ENCODE peak calls at places on chromosomes 3 and 15, in nine cellular contexts. E is H9; O is vagina; Y is CD8-positive, alpha-beta T cell; Q is AG09319; W is left ventricle myocardium inferior; K is foreskin fibroblast; L is RWPE1; R is GM13977. S is an unnamed sample.

GRCh38 chr15:101042320-101042719 is 123.2 kb downstream of the LRRK1 start:
- DNase-seq in R (no peak), K (no peak), O (peak), Q (no peak), Y (no peak), L (no peak), W (no peak), E (peak), S (peak)

GRCh38 chr3:112604536-112604935 is 36.4 kb downstream of the CCDC80 start:
- DNase-seq in Y (no peak), O (no peak), Q (peak), E (no peak), L (no peak), W (no peak), K (peak), R (no peak), S (no peak)

GRCh38 chr3:81349941-81350340 is 411.5 kb downstream of the GBE1 start:
- DNase-seq in E (no peak), R (no peak), Q (no peak), W (no peak), O (no peak), K (no peak), Y (no peak), L (no peak), S (no peak)

GRCh38 chr3:63961891-63962290 is 49.7 kb upstream of the SCAANT1 start:
- DNase-seq in R (peak), L (peak), E (no peak), W (no peak), Q (no peak), K (no peak), Y (no peak), O (no peak), S (no peak)

GRCh38 chr15:45187894-45188830 is at the start of gene SHF:
- DNase-seq in R (peak), E (peak), O (no peak), K (no peak), Y (peak), Q (no peak), W (peak), L (peak), S (peak)

GRCh38 chr3:15803913-15804312 is 6.1 kb upstream of the ANKRD28 start:
- DNase-seq in W (no peak), Q (no peak), R (no peak), K (no peak), L (no peak), E (no peak), Y (no peak), O (no peak), S (no peak)

GRCh38 chr3:21859124-21859781 is 108.2 kb upstream of the ZNF385D start:
- DNase-seq in R (no peak), E (no peak), Q (no peak), W (no peak), L (no peak), K (no peak), O (no peak), Y (no peak), S (no peak)

GRCh38 chr15:81091889-81092558 is 42.0 kb upstream of the CFAP161 start:
- DNase-seq in R (no peak), K (peak), Q (peak), E (no peak), O (no peak), W (no peak), L (peak), Y (no peak), S (no peak)

GRCh38 chr3:137263982-137264777 is 306.4 kb downstream of the IL20RB start:
- DNase-seq in O (no peak), R (no peak), W (peak), Y (no peak), L (no peak), K (no peak), E (no peak), Q (no peak), S (no peak)

GRCh38 chr3:12782172-12782815 is 14.2 kb upstream of the CAND2 start:
- DNase-seq in R (no peak), Q (no peak), W (no peak), Y (no peak), O (no peak), K (no peak), E (peak), L (no peak), S (no peak)

GRCh38 chr15:77692614-77693013 is 59.9 kb upstream of the LINGO1 start:
- DNase-seq in W (no peak), R (no peak), Q (no peak), O (no peak), E (no peak), K (no peak), L (no peak), Y (no peak), S (no peak)

GRCh38 chr3:106337116-106337515 is 468.3 kb upstream of the CBLB start:
- DNase-seq in E (no peak), K (peak), W (no peak), O (no peak), R (no peak), Y (no peak), L (no peak), Q (no peak), S (no peak)

GRCh38 chr3:27080126-27080525 is 289.1 kb downstream of the NEK10 start:
- DNase-seq in Q (no peak), R (no peak), K (no peak), O (no peak), L (no peak), Y (no peak), E (no peak), W (no peak), S (no peak)

GRCh38 chr3:167870743-167871142 is 135.2 kb downstream of the SERPINI1 start:
- DNase-seq in O (no peak), Q (no peak), K (no peak), W (no peak), L (no peak), Y (no peak), R (no peak), E (no peak), S (no peak)

GRCh38 chr15:22880068-22880980 is 41.9 kb downstream of the NIPA2 start:
- DNase-seq in W (no peak), R (no peak), L (no peak), Q (no peak), O (no peak), Y (no peak), E (no peak), K (no peak), S (no peak)

GRCh38 chr15:71237456-71238188 is 122.4 kb downstream of the THSD4 start:
- DNase-seq in L (peak), Y (no peak), O (peak), K (peak), R (no peak), W (peak), E (no peak), Q (peak), S (no peak)

GRCh38 chr3:155182467-155182866 is 102.3 kb downstream of the MME start:
- DNase-seq in W (no peak), O (no peak), L (no peak), Y (no peak), E (no peak), Q (no peak), R (no peak), K (no peak), S (no peak)

GRCh38 chr3:155184027-155184426 is 103.9 kb downstream of the MME start:
- DNase-seq in Q (no peak), R (no peak), W (no peak), Y (no peak), E (no peak), L (no peak), K (no peak), O (no peak), S (no peak)

GRCh38 chr3:155179425-155179814 is 99.3 kb downstream of the MME start:
- DNase-seq in R (no peak), K (no peak), L (no peak), Y (no peak), O (no peak), W (no peak), Q (no peak), E (no peak), S (no peak)

GRCh38 chr3:155178810-155179424 is 98.8 kb downstream of the MME start:
- DNase-seq in E (no peak), Q (no peak), Y (no peak), W (no peak), O (no peak), L (no peak), K (no peak), R (no peak), S (no peak)

DNA sequence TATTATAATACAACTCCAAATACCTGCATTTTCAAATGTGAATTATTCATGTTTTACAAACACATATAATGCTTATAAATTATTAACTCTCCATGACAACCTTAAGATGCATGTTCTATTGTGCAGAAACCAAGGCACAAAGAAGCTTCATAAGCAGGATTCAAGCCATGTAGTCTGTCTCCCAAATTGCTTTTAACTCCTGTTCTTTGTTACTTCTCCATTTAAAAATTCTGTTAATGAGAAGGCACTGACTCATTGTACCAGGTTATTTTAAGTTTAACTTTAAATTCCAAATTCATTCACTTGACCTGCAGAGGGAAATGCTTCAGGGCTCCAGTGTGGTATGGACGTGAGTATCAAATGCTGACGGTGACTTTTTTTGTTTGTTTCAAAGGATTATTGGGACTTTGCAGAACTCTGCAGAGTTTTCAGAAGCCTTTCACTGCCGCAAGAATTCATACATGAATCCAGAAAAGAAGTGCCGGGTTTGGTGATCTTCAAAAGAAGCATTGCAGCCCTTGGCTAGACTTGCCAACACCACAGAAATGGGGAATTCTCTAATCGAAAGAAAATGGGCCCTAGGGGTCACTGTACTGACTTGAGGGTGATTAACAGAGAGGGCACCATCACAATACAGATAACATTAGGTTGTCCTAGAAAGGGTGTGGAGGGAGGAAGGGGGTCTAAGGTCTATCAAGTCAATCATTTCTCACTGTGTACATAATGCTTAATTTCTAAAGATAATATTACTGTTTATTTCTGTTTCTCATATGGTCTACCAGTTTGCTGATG is 100.0 kb downstream of the MME start:
- DNase-seq in Y (no peak), E (no peak), L (no peak), Q (no peak), R (no peak), K (no peak), W (no peak), O (no peak), S (no peak)
- TF ChIP-seq CTCF in Y (no peak), E (no peak), L (no peak), Q (no peak), R (no peak), K (no peak), W (no peak), O (no peak), S (no peak)

DNA sequence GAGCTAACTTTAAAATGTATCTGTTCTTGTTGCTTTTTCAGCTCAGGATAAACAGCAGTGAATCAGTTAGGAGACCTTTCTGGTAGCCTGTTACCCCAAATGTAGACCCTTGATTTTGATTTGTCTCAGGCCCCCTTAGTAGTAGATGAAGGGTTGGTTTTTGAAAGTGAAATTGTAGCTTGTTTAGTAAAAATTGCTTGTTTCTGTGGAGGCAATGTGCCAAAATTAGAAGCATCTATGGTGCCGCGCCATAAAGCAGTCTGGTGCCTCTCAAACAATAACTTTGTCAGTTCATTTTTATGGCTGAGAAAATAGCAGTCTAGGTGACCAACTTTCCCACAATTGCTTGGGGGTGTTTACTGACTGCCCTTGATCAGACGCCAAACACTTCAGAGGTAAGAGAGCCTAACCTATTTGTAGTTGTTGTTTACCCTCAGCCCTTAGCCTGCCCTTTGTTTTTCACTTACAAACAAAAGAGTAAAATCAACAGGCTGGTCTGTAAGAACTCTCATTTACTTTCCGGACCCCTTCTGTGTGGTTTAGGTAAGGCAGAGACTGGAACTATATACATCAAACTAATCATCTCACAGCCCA is 174.5 kb downstream of the FNDC3B start:
- DNase-seq in O (no peak), W (no peak), Q (no peak), L (no peak), E (no peak), K (no peak), Y (no peak), R (no peak), S (no peak)
- TF ChIP-seq CTCF in O (no peak), W (no peak), Q (no peak), L (no peak), E (no peak), K (no peak), Y (no peak), R (no peak), S (no peak)

DNA sequence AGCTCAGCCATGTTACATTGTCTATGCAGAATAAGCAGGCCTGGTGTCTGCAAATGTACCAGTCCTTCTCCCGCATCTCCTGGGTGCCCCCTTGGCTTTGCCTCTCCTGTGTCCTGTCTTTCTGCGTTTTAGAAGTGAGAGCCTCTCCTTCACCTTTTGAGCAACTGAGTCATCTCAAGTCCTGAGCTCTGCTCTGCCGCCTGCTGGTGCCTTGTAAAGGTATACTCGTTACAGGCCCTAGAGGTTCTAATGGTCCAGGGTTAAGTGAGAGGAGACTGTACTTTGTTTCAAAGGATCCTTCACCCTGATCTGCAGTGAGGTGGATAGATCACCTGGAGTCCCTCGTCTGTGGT is 12.6 kb downstream of the GHRL start:
- DNase-seq in K (no peak), O (no peak), E (no peak), Y (no peak), L (no peak), W (no peak), R (no peak), Q (no peak), S (no peak)
- TF ChIP-seq CTCF in K (no peak), O (no peak), E (peak), Y (no peak), L (no peak), W (no peak), R (no peak), Q (no peak), S (no peak)

GRCh38 chr15:67065531-67066005 is at the start of gene SMAD3:
- DNase-seq in L (peak), W (peak), O (no peak), E (peak), K (peak), Q (peak), R (peak), Y (peak), S (peak)
- TF ChIP-seq CTCF in L (no peak), W (peak), O (no peak), E (no peak), K (no peak), Q (no peak), R (no peak), Y (no peak), S (no peak)

DNA sequence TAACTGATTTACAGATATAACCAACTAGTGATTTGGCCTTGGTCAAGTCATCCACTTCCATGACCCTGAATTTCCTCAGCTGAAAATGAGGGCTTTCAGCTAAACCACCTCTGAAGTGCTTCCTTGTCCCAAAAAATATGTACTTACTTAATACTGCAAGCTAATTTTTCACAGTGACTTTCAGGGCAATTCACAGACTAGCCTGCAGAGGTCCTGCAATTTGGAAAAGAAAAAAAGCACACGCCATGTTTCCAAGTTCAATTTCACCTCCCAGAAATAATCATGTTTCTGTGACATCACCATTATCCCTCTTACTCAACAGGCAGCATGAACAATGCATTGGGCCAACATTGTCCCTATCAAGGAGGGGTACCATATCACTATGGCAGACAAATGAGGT is 218.2 kb downstream of the SHOX2 start:
- DNase-seq in K (no peak), Y (no peak), Q (no peak), R (no peak), E (no peak), O (no peak), W (no peak), L (no peak), S (no peak)
- TF ChIP-seq CTCF in K (peak), Y (no peak), Q (no peak), R (no peak), E (peak), O (no peak), W (no peak), L (no peak), S (no peak)

GRCh38 chr3:160576621-160577020 is 11.2 kb upstream of the KPNA4 start:
- DNase-seq in K (no peak), R (no peak), E (no peak), Y (no peak), O (no peak), Q (no peak), W (no peak), L (no peak), S (no peak)
- TF ChIP-seq CTCF in K (no peak), R (no peak), E (no peak), Y (no peak), O (no peak), Q (no peak), W (no peak), L (no peak), S (no peak)